ENCODE peak calls at places on chromosomes 11 and 22, in nine cellular contexts. H is stimulated activated naive CD8-positive, alpha-beta T cell treated with anti-CD3 and anti-CD28 coated beads, Interleukin-15, Interleukin-2, amounts not matched to agents 100 U/mL and 50 U/mL, for 24 hours; P is dorsolateral prefrontal cortex; W is NCI-H748 treated with DMSO at 0.1 percent for 48 hours; K is Calu3; R is GM19239; N is caudate nucleus; J is effector memory CD4-positive, alpha-beta T cell; U is Kasumi-1. F is an unnamed sample.

GRCh38 chr11:11910541-11910940 is 68.8 kb downstream of the USP47 start:
- DNase-seq in P (no peak), J (no peak), H (no peak), U (no peak), W (no peak), R (no peak), K (no peak), N (no peak), F (no peak)

GRCh38 chr11:120577624-120578363 is 66.2 kb downstream of the GRIK4 start:
- DNase-seq in R (no peak), P (no peak), J (no peak), K (no peak), W (no peak), N (no peak), H (no peak), U (no peak), F (no peak)

GRCh38 chr11:86069408-86070086 is 663 bp upstream of the PICALM start:
- DNase-seq in H (no peak), K (peak; percentile 55), W (no peak), J (no peak), N (no peak), U (peak; percentile 77), P (no peak), R (peak; percentile 16), F (no peak)

GRCh38 chr22:38127869-38128268 is 17.4 kb upstream of the BAIAP2L2 start:
- DNase-seq in N (no peak), H (no peak), J (no peak), W (no peak), R (no peak), U (no peak), P (no peak), K (no peak), F (no peak)

GRCh38 chr11:69280451-69280850 is 13.5 kb upstream of the MYEOV start:
- DNase-seq in K (peak; percentile 36), P (no peak), R (no peak), J (no peak), U (no peak), H (no peak), N (no peak), W (no peak), F (no peak)

GRCh38 chr22:36160499-36160942 is at the start of gene APOL3:
- DNase-seq in P (no peak), J (peak; percentile 12), W (no peak), K (peak; percentile 38), N (no peak), U (no peak), R (no peak), H (peak; percentile 45), F (no peak)

GRCh38 chr11:3942160-3942955 is 86.9 kb downstream of the STIM1 start:
- DNase-seq in W (no peak), J (no peak), U (no peak), H (no peak), N (no peak), R (no peak), P (no peak), K (no peak), F (peak; percentile 74)

GRCh38 chr11:102099755-102100154 is 10.5 kb upstream of the YAP1 start:
- DNase-seq in U (no peak), K (no peak), R (no peak), J (no peak), H (no peak), W (no peak), N (no peak), P (no peak), F (no peak)

GRCh38 chr11:123690490-123690889 is 36.1 kb upstream of the SCN3B start:
- DNase-seq in P (no peak), N (peak; percentile 2), J (no peak), H (no peak), K (no peak), R (no peak), U (no peak), W (no peak), F (no peak)

GRCh38 chr22:49930596-49931412 is 12.4 kb downstream of the CRELD2 start:
- DNase-seq in J (no peak), W (peak; percentile 89), P (peak; percentile 79), H (peak; percentile 68), K (peak; percentile 91), U (peak; percentile 92), N (peak; percentile 71), R (peak; percentile 78), F (no peak)

GRCh38 chr11:26994579-26995210 is 783 bp downstream of the FIBIN start:
- DNase-seq in K (peak; percentile 13), H (no peak), R (no peak), W (no peak), N (peak; percentile 22), J (no peak), U (no peak), P (no peak), F (no peak)

GRCh38 chr22:17371446-17371845 is 2.2 kb downstream of the CECR2 start:
- DNase-seq in U (no peak), N (no peak), W (no peak), H (no peak), J (no peak), P (no peak), R (no peak), K (no peak), F (no peak)

GRCh38 chr11:34792814-34793241 is 123.4 kb downstream of the APIP start:
- DNase-seq in J (no peak), K (peak; percentile 64), N (peak; percentile 46), H (no peak), R (no peak), W (no peak), P (no peak), U (no peak), F (no peak)

GRCh38 chr11:13053255-13053917 is 44.3 kb downstream of the RASSF10 start:
- DNase-seq in P (no peak), U (no peak), J (no peak), H (no peak), W (no peak), R (no peak), N (no peak), K (no peak), F (no peak)

GRCh38 chr11:131913267-131913666 is 542.9 kb downstream of the NTM start:
- DNase-seq in N (no peak), K (no peak), J (no peak), H (no peak), W (no peak), U (no peak), P (no peak), R (no peak), F (no peak)